ENCODE peak calls at places on chromosomes 3 and 15, in nine cellular contexts. J, N, M, Y, Q, S, U, C and I are unnamed samples.

GRCh38 chr3:14178247-14179113 is at the start of the genes LSM3 and XPC:
- DNase-seq in Q (peak), J (peak), U (peak), C (peak), S (peak), N (peak), M (peak), Y (peak), I (peak)

GRCh38 chr3:159882784-159883779 is 105.6 kb upstream of the IL12A start:
- DNase-seq in Q (peak), U (no peak), C (no peak), N (no peak), Y (no peak), M (no peak), J (no peak), S (no peak), I (no peak)

GRCh38 chr15:26037369-26037768 is 174.2 kb upstream of the ATP10A start:
- DNase-seq in M (no peak), Q (no peak), S (no peak), C (no peak), U (no peak), J (no peak), N (no peak), Y (no peak), I (no peak)

GRCh38 chr15:73518180-73518862 is 75.4 kb downstream of the REC114 start:
- DNase-seq in U (no peak), M (no peak), S (no peak), Q (no peak), Y (no peak), J (no peak), N (no peak), C (no peak), I (no peak)

GRCh38 chr3:185280572-185281365 is 26.9 kb upstream of the EHHADH start:
- DNase-seq in J (no peak), N (no peak), Q (peak), S (no peak), Y (peak), U (no peak), C (peak), M (no peak), I (no peak)

GRCh38 chr3:196604548-196604947 is 34.9 kb upstream of the NRROS start:
- DNase-seq in C (no peak), Y (no peak), Q (no peak), S (peak), N (no peak), U (peak), M (no peak), J (no peak), I (peak)

GRCh38 chr3:14335774-14336413 is 66.5 kb upstream of the SLC6A6 start:
- DNase-seq in M (no peak), C (no peak), S (no peak), N (no peak), U (no peak), Y (no peak), J (no peak), Q (no peak), I (no peak)

GRCh38 chr3:108342829-108343478 is 46.6 kb downstream of the HHLA2 start:
- DNase-seq in J (no peak), M (no peak), C (peak), S (no peak), Y (peak), Q (peak), U (no peak), N (no peak), I (peak)

GRCh38 chr15:75695206-75695605 is 17.4 kb downstream of the CSPG4 start:
- DNase-seq in Y (peak), C (no peak), J (no peak), S (no peak), Q (no peak), N (no peak), U (no peak), M (no peak), I (peak)

GRCh38 chr3:64111872-64112271 is 88.6 kb upstream of the PSMD6 start:
- DNase-seq in M (no peak), U (no peak), Y (no peak), S (no peak), N (no peak), J (no peak), C (no peak), Q (no peak), I (no peak)

GRCh38 chr15:78003539-78004008 is 73.9 kb downstream of the TBC1D2B start:
- DNase-seq in S (no peak), N (no peak), Y (no peak), C (no peak), M (no peak), J (no peak), Q (no peak), U (no peak), I (no peak)

GRCh38 chr3:126216416-126216815 is 36.0 kb upstream of the ALDH1L1 start:
- DNase-seq in M (no peak), C (peak), J (no peak), U (no peak), N (no peak), Y (no peak), Q (peak), S (no peak), I (no peak)

GRCh38 chr3:4688411-4688810 is 195.3 kb downstream of the ITPR1 start:
- DNase-seq in Q (no peak), Y (no peak), C (peak), S (no peak), N (no peak), U (no peak), M (no peak), J (no peak), I (no peak)

GRCh38 chr15:99320374-99321215 is 69.3 kb downstream of the LRRC28 start:
- DNase-seq in S (no peak), Y (no peak), C (no peak), M (no peak), N (no peak), J (no peak), U (no peak), Q (no peak), I (no peak)

GRCh38 chr3:141452773-141453172 is 34.1 kb upstream of the RASA2 start:
- DNase-seq in C (no peak), S (no peak), M (no peak), Y (no peak), U (no peak), N (no peak), Q (no peak), J (no peak), I (no peak)

GRCh38 chr3:144034715-144035114 is 63.1 kb downstream of the DIPK2A start:
- DNase-seq in J (no peak), S (no peak), M (no peak), Q (no peak), U (no peak), C (no peak), Y (no peak), N (no peak), I (no peak)

GRCh38 chr3:105518806-105519418 is 152.2 kb downstream of the ALCAM start:
- DNase-seq in C (peak), M (no peak), S (no peak), Y (peak), J (no peak), U (peak), N (no peak), Q (peak), I (peak)

GRCh38 chr3:36890261-36890660 is 54.6 kb downstream of the TRANK1 start:
- DNase-seq in J (no peak), Y (no peak), M (no peak), Q (no peak), S (no peak), C (no peak), N (no peak), U (no peak), I (no peak)

GRCh38 chr3:40468018-40468417 is 8.9 kb upstream of the ZNF619 start:
- DNase-seq in N (no peak), U (no peak), Q (no peak), C (no peak), J (no peak), M (no peak), S (no peak), Y (no peak), I (no peak)

GRCh38 chr3:31958721-31959152 is 22.3 kb downstream of the OSBPL10 start:
- DNase-seq in M (no peak), S (no peak), Q (no peak), Y (no peak), C (no peak), J (no peak), N (no peak), U (no peak), I (no peak)

GRCh38 chr3:113292933-113293332 is 81.6 kb downstream of the BOC start:
- DNase-seq in U (no peak), J (no peak), Y (no peak), S (no peak), N (no peak), Q (no peak), M (no peak), C (no peak), I (no peak)

GRCh38 chr3:13146643-13147143 is 73.5 kb upstream of the IQSEC1 start:
- DNase-seq in C (no peak), J (no peak), U (no peak), N (no peak), M (no peak), Y (no peak), Q (no peak), S (peak), I (no peak)

GRCh38 chr3:138496436-138496835 is 62.0 kb downstream of the ESYT3 start:
- DNase-seq in Q (no peak), S (no peak), U (no peak), Y (no peak), J (no peak), M (no peak), C (no peak), N (no peak), I (no peak)

GRCh38 chr15:89034305-89034704 is 54.0 kb upstream of the ABHD2 start:
- DNase-seq in J (no peak), Q (peak), M (no peak), C (peak), Y (no peak), N (no peak), U (no peak), S (no peak), I (no peak)

GRCh38 chr15:70508561-70509281 is 254.6 kb downstream of the UACA start:
- DNase-seq in Y (no peak), M (no peak), J (no peak), U (no peak), N (no peak), Q (peak), S (no peak), C (peak), I (peak)
- TF ChIP-seq CTCF in Y (no peak), M (no peak), J (no peak), U (no peak), N (no peak), Q (no peak), S (no peak), C (no peak), I (no peak)

GRCh38 chr3:55481918-55482495 is 5.1 kb downstream of the WNT5A start:
- DNase-seq in U (no peak), S (no peak), J (no peak), N (peak), Y (no peak), C (no peak), M (no peak), Q (peak), I (no peak)
- TF ChIP-seq CTCF in U (no peak), S (no peak), J (no peak), N (no peak), Y (no peak), C (peak), M (peak), Q (peak), I (no peak)

GRCh38 chr3:154218728-154219127 is 97.5 kb downstream of the ARHGEF26 start:
- DNase-seq in J (no peak), M (no peak), Q (no peak), N (no peak), S (no peak), Y (no peak), U (no peak), C (no peak), I (no peak)
- TF ChIP-seq CTCF in J (no peak), M (no peak), Q (no peak), N (no peak), S (no peak), Y (no peak), U (no peak), C (no peak), I (no peak)

DNA sequence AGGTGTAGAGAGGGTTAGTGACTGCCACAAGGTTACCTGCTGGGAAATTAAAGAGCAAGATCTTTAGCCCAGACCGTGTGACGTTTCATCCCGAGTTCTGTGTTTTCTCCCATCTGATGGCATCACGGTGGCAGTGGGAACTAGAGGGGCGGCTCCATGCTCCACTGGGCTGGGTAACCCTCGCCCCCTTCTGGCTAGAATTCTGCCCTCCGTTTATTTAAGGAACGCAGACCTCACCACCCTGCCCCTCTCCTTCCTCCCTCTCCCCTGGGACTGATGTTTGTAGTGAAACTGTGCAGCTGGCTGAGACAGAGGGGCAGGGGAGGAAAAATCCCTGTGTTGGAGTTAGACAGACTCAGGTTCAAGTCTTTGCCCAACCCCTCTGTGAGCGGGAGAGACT is 65.6 kb downstream of the ITGA11 start:
- DNase-seq in J (no peak), N (no peak), C (no peak), Q (no peak), Y (no peak), U (no peak), S (no peak), M (no peak), I (no peak)
- TF ChIP-seq CTCF in J (no peak), N (peak), C (peak), Q (no peak), Y (no peak), U (no peak), S (no peak), M (no peak), I (no peak)

DNA sequence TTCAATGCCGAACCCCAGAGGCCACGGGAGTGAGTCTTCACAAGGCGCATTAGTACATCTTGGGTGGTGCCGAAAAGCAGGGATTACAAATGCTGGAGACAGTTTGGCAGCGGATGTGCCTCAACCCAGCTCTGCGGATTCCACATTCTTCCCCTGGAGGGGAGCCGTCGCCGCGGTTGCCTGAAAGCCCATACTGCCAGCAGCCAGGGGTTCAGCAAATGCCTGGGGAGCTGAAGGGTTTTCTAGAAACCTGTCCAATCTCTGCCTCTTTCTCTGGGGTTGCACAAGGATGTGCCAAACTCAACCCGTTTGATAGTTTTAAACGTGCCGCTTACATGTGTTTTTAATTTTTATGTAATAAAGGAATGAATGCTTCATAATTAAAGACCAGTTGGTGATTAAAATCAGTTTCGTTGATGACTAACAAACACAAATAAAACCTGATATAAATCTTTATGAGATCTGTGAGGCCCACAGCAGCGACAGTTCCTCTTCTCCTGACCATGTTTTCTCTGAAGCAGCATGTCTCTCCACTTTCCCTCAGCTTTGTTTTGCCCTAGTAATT is 74.6 kb upstream of the LEKR1 start:
- DNase-seq in Y (no peak), U (no peak), C (peak), S (peak), Q (peak), N (peak), J (no peak), M (peak), I (no peak)
- TF ChIP-seq CTCF in Y (no peak), U (no peak), C (no peak), S (no peak), Q (peak), N (no peak), J (no peak), M (no peak), I (no peak)

GRCh38 chr15:90600954-90601353 is 71.2 kb downstream of the CRTC3 start:
- DNase-seq in N (no peak), C (no peak), S (no peak), U (no peak), M (no peak), Y (no peak), Q (no peak), J (no peak), I (no peak)
- TF ChIP-seq CTCF in N (no peak), C (no peak), S (no peak), U (no peak), M (no peak), Y (no peak), Q (no peak), J (no peak), I (no peak)

DNA sequence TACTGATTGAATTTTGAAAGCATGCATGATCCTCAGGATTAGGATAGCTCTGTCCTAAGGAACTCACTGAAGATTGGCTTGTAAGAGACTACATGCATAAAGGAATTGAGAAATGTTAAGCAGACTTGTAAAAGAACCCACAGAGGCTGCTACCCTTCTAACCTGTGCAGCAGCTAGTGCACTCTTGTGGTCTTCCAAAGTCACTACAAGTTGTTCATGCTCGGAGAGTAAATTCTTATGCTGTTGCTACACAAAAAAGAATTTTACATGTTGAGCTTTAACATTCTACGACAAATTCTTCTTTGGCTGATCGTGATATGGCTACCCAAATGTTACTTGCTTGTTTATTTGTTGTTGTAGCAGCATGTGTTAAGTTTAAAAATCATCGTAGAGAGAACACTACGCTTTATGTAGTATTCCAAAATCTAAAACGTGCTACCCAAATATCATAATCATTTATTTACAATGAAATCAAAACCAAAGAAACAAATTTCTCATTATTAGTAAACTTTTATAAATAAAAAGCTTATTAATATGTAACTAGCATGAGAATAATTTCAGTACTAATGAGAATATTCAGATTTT is 55.0 kb downstream of the GOLIM4 start:
- DNase-seq in Q (peak), U (no peak), M (no peak), C (peak), Y (no peak), N (no peak), S (no peak), J (no peak), I (no peak)
- TF ChIP-seq CTCF in Q (peak), U (no peak), M (peak), C (peak), Y (peak), N (no peak), S (no peak), J (no peak), I (peak)